ENCODE peak calls at places on chromosome 21, in seven cellular contexts. I is BJ; R is dorsolateral prefrontal cortex; Z is stimulated activated naive B cell treated with anti-CD40 and anti-IgM and Interleukin-4, amounts not matched to agents 10 μg/mL and 1 μg/mL and 100 μg/mL, for 72 hours; M is activated T-cell treated with anti-CD3 and anti-CD28 coated beads for 1 hour; B is progenitor cell of endocrine pancreas; H is ELR. N is an unnamed sample.
A peak's percentile ranks its signal among the peaks of the same experiment; 100 is the strongest.

GRCh38 chr21:40768056-40768455 is 78.9 kb downstream of the DSCAM start:
- DNase-seq in I (no peak), M (no peak), H (no peak), R (no peak), B (no peak), Z (no peak), N (no peak)

GRCh38 chr21:21664871-21665270 is 666.7 kb downstream of the NCAM2 start:
- DNase-seq in H (no peak), I (no peak), B (no peak), Z (no peak), R (no peak), M (no peak), N (no peak)

GRCh38 chr21:40177979-40178378 is 310.7 kb downstream of the PCP4 start:
- DNase-seq in I (no peak), R (no peak), M (no peak), H (no peak), B (no peak), Z (no peak), N (no peak)

GRCh38 chr21:41616063-41616591 is 108.2 kb upstream of the TMPRSS2 start:
- DNase-seq in B (no peak), M (no peak), Z (no peak), H (peak; percentile 56), I (peak; percentile 94), R (no peak), N (peak; percentile 95)

GRCh38 chr21:35328856-35329455 is 279.9 kb upstream of the RUNX1 start:
- DNase-seq in M (no peak), Z (no peak), R (no peak), I (no peak), H (no peak), B (no peak), N (no peak)

GRCh38 chr21:43306911-43307676 is 119.8 kb downstream of the SIK1 start:
- DNase-seq in I (no peak), B (no peak), H (peak; percentile 87), R (no peak), M (no peak), Z (peak; percentile 86), N (peak; percentile 94)

GRCh38 chr21:45975017-45975595 is 6.5 kb upstream of the COL6A1 start:
- DNase-seq in R (no peak), M (no peak), B (no peak), H (peak; percentile 58), I (no peak), Z (no peak), N (peak; percentile 93)

GRCh38 chr21:45146301-45146700 is 71.9 kb downstream of the ADARB1 start:
- DNase-seq in Z (no peak), I (no peak), R (no peak), B (no peak), H (no peak), M (no peak), N (no peak)

GRCh38 chr21:38804617-38805281 is 980 bp upstream of the ETS2 start:
- DNase-seq in M (peak; percentile 5), H (no peak), R (peak; percentile 37), I (no peak), B (peak; percentile 43), Z (no peak), N (peak; percentile 66)

GRCh38 chr21:37535672-37536071 is 169.1 kb downstream of the DYRK1A start:
- DNase-seq in B (no peak), M (no peak), I (no peak), Z (no peak), R (no peak), H (no peak), N (no peak)

GRCh38 chr21:29297483-29298347 is 1.0 kb upstream of the BACH1 start:
- DNase-seq in B (no peak), R (peak; percentile 37), H (no peak), I (no peak), Z (no peak), M (no peak), N (no peak)

GRCh38 chr21:32044205-32044874 is 171.5 kb downstream of the HUNK start:
- DNase-seq in Z (no peak), M (no peak), I (no peak), R (no peak), H (no peak), B (no peak), N (no peak)

GRCh38 chr21:43608225-43608624 is 51.1 kb downstream of the HSF2BP start:
- DNase-seq in R (no peak), M (no peak), Z (no peak), B (no peak), H (peak; percentile 75), I (no peak), N (peak; percentile 77)

GRCh38 chr21:28540514-28540913 is 452.2 kb downstream of the LTN1 start:
- DNase-seq in B (no peak), R (no peak), I (peak; percentile 55), Z (no peak), M (no peak), H (peak; percentile 83), N (no peak)

GRCh38 chr21:42220138-42220701 is 1.3 kb downstream of the ABCG1 start:
- DNase-seq in R (peak; percentile 54), I (no peak), Z (peak; percentile 73), M (peak; percentile 47), H (peak; percentile 12), B (no peak), N (peak; percentile 6)

GRCh38 chr21:25425156-25425555 is 182.1 kb downstream of the MRPL39 start:
- DNase-seq in R (no peak), I (no peak), Z (no peak), M (no peak), B (no peak), H (no peak), N (no peak)

GRCh38 chr21:39867198-39867650 is at the start of gene PCP4:
- DNase-seq in I (no peak), M (no peak), H (peak; percentile 34), Z (peak; percentile 28), R (peak; percentile 68), B (peak; percentile 64), N (peak; percentile 17)

GRCh38 chr21:9741343-9741742 is 780.0 kb upstream of the TPTE start:
- DNase-seq in M (no peak), H (no peak), I (no peak), Z (no peak), R (no peak), B (no peak), N (no peak)

GRCh38 chr21:25896657-25897056 is 161.9 kb downstream of the GABPA start:
- DNase-seq in Z (no peak), H (no peak), M (no peak), I (no peak), B (no peak), R (no peak), N (no peak)

GRCh38 chr21:46227811-46228344 is 696 bp downstream of the LSS start:
- DNase-seq in Z (no peak), M (no peak), I (no peak), H (peak; percentile 19), R (no peak), B (no peak), N (no peak)

GRCh38 chr21:39313042-39313456 is 383 bp downstream of the BRWD1 start:
- DNase-seq in H (no peak), Z (no peak), R (no peak), M (no peak), I (no peak), B (peak; percentile 32), N (no peak)

GRCh38 chr21:25449950-25450349 is 157.3 kb downstream of the MRPL39 start:
- DNase-seq in I (no peak), H (no peak), R (no peak), B (no peak), M (no peak), Z (no peak), N (no peak)

GRCh38 chr21:44614161-44614631 is 2.3 kb downstream of the KRTAP10-8 start:
- DNase-seq in B (no peak), I (no peak), R (no peak), Z (no peak), M (no peak), H (no peak), N (no peak)

GRCh38 chr21:42580793-42581201 is 67.1 kb downstream of the SLC37A1 start:
- DNase-seq in R (no peak), I (no peak), Z (no peak), H (no peak), M (no peak), B (no peak), N (no peak)

GRCh38 chr21:45496151-45496967 is 45.9 kb downstream of the SLC19A1 start:
- DNase-seq in H (no peak), I (no peak), R (no peak), Z (no peak), M (no peak), B (no peak), N (no peak)

GRCh38 chr21:34570315-34570714 is 44.6 kb downstream of the RCAN1 start:
- DNase-seq in Z (no peak), B (no peak), H (no peak), I (no peak), R (no peak), M (no peak), N (no peak)

GRCh38 chr21:19109694-19110093 is 706.1 kb upstream of the TMPRSS15 start:
- DNase-seq in R (no peak), I (no peak), M (no peak), Z (no peak), B (no peak), H (no peak), N (no peak)

GRCh38 chr21:15730484-15731242 is 881 bp downstream of the USP25 start:
- DNase-seq in Z (no peak), R (no peak), B (no peak), I (no peak), H (no peak), M (no peak), N (no peak)

GRCh38 chr21:28767523-28767922 is 225.2 kb downstream of the LTN1 start:
- DNase-seq in M (no peak), Z (no peak), H (no peak), R (no peak), I (no peak), B (no peak), N (no peak)

GRCh38 chr21:44317871-44318270 is 18.0 kb downstream of the PFKL start:
- DNase-seq in H (no peak), Z (no peak), R (no peak), B (no peak), I (no peak), M (no peak), N (no peak)

GRCh38 chr21:45580576-45581321 is 38.5 kb upstream of the SLC19A1 start:
- DNase-seq in M (no peak), B (no peak), Z (no peak), H (no peak), I (no peak), R (peak; percentile 13), N (peak; percentile 51)

GRCh38 chr21:14285147-14285546 is 69.2 kb downstream of the RBM11 start:
- DNase-seq in Z (no peak), I (no peak), M (no peak), B (no peak), H (no peak), R (no peak), N (no peak)

GRCh38 chr21:27429612-27430361 is 462.9 kb upstream of the ADAMTS5 start:
- DNase-seq in B (no peak), Z (no peak), H (no peak), I (peak; percentile 59), R (no peak), M (no peak), N (peak; percentile 87)

GRCh38 chr21:45448810-45449657 is 44.1 kb downstream of the COL18A1 start:
- DNase-seq in H (no peak), I (no peak), Z (no peak), B (no peak), R (no peak), M (no peak), N (no peak)

GRCh38 chr21:36743446-36743845 is 44.5 kb downstream of the SIM2 start:
- DNase-seq in B (no peak), Z (no peak), R (no peak), M (no peak), H (no peak), I (no peak), N (no peak)

GRCh38 chr21:34560021-34560420 is 48.0 kb upstream of the KCNE1 start:
- DNase-seq in M (no peak), B (no peak), I (no peak), Z (no peak), H (no peak), R (no peak), N (no peak)

GRCh38 chr21:46099476-46099875 is 1.6 kb downstream of the COL6A2 start:
- DNase-seq in I (no peak), H (peak; percentile 54), B (peak; percentile 8), R (peak; percentile 22), M (no peak), Z (no peak), N (peak; percentile 82)

GRCh38 chr21:29351691-29352090 is 53.0 kb downstream of the BACH1 start:
- DNase-seq in H (no peak), M (no peak), R (no peak), B (no peak), I (peak; percentile 87), Z (no peak), N (no peak)

N was measured in RPMI7951.